ENCODE peak calls at places on chromosomes 7 and 10, in ten cellular contexts. C, G, Y, L, J, P, M, F, Z and H are unnamed samples.

GRCh38 chr10:69418052-69418752 is 1.5 kb upstream of the TACR2 start:
- DNase-seq in J (no peak), C (no peak), F (no peak), Y (no peak), Z (no peak), M (no peak), L (no peak), P (no peak), G (no peak), H (no peak)

GRCh38 chr7:55778631-55779030 is 83.9 kb downstream of the SEPTIN14 start:
- DNase-seq in F (no peak), P (no peak), M (no peak), L (no peak), Z (no peak), G (no peak), J (no peak), Y (no peak), C (no peak), H (no peak)

GRCh38 chr10:30434273-30435067 is 486 bp downstream of the MAP3K8 start:
- DNase-seq in Y (peak), G (peak), Z (peak), P (peak), M (peak), L (no peak), J (no peak), F (peak), C (peak), H (peak)

GRCh38 chr10:95201736-95202135 is 7.7 kb downstream of the ACSM6 start:
- DNase-seq in C (peak), F (no peak), Z (peak), L (no peak), Y (no peak), P (peak), M (no peak), J (no peak), G (no peak), H (no peak)

GRCh38 chr10:29130190-29130673 is 158.6 kb upstream of the LYZL1 start:
- DNase-seq in Z (peak), C (peak), L (no peak), Y (no peak), P (peak), G (no peak), F (no peak), J (no peak), M (no peak), H (no peak)

GRCh38 chr10:10477859-10478258 is 539.8 kb upstream of the CELF2 start:
- DNase-seq in G (no peak), J (no peak), L (no peak), Z (no peak), M (no peak), F (no peak), P (peak), C (no peak), Y (no peak), H (no peak)

GRCh38 chr7:133117432-133117831 is 35.5 kb upstream of the CHCHD3 start:
- DNase-seq in J (no peak), F (no peak), Z (no peak), L (no peak), C (no peak), G (no peak), M (no peak), Y (no peak), P (no peak), H (no peak)

GRCh38 chr10:25226775-25227682 is 52.2 kb downstream of the GPR158 start:
- DNase-seq in Y (no peak), G (no peak), Z (peak), L (no peak), J (no peak), P (peak), M (no peak), C (peak), F (no peak), H (no peak)

GRCh38 chr7:12815871-12816270 is 128.4 kb downstream of the ARL4A start:
- DNase-seq in M (no peak), C (no peak), P (no peak), J (no peak), Y (no peak), F (no peak), L (no peak), Z (no peak), G (no peak), H (no peak)

GRCh38 chr7:67875558-67875957 is 878.9 kb downstream of the TYW1 start:
- DNase-seq in Y (no peak), L (no peak), P (no peak), M (no peak), F (no peak), J (no peak), C (no peak), Z (no peak), G (no peak), H (no peak)

GRCh38 chr7:114504586-114504985 is 90.0 kb downstream of the FOXP2 start:
- DNase-seq in Z (no peak), F (no peak), M (no peak), Y (no peak), C (no peak), L (no peak), J (no peak), P (no peak), G (no peak), H (no peak)

GRCh38 chr10:91838199-91838598 is 40.0 kb downstream of the TNKS2 start:
- DNase-seq in P (no peak), G (no peak), Z (no peak), M (no peak), F (no peak), J (peak), L (no peak), C (no peak), Y (no peak), H (no peak)

GRCh38 chr10:4028027-4028471 is 243.0 kb upstream of the KLF6 start:
- DNase-seq in J (no peak), M (no peak), L (peak), Z (no peak), C (no peak), G (no peak), P (peak), Y (no peak), F (no peak), H (no peak)

GRCh38 chr10:86970152-86970886 is 2.0 kb downstream of the ADIRF start:
- DNase-seq in M (peak), J (no peak), L (no peak), G (no peak), C (peak), Y (no peak), Z (peak), F (no peak), P (peak), H (no peak)

GRCh38 chr7:132771301-132771730 is 195.0 kb upstream of the PLXNA4 start:
- DNase-seq in F (no peak), G (no peak), L (no peak), Y (no peak), C (no peak), J (no peak), P (no peak), M (no peak), Z (no peak), H (no peak)

GRCh38 chr10:106971411-106971831 is 193.1 kb downstream of the SORCS1 start:
- DNase-seq in C (no peak), F (no peak), P (no peak), L (no peak), M (no peak), G (no peak), Z (no peak), J (no peak), Y (no peak), H (no peak)

GRCh38 chr7:112131016-112131415 is 75.2 kb downstream of the DOCK4 start:
- DNase-seq in C (no peak), Y (no peak), G (no peak), M (no peak), P (no peak), F (no peak), Z (no peak), J (no peak), L (no peak), H (no peak)

GRCh38 chr10:36608866-36609265 is 516.5 kb upstream of the ANKRD30A start:
- DNase-seq in J (no peak), M (no peak), Y (no peak), C (no peak), L (no peak), P (peak), F (no peak), G (no peak), Z (no peak), H (no peak)

GRCh38 chr10:118738422-118738821 is 16.3 kb downstream of the CACUL1 start:
- DNase-seq in Z (no peak), Y (no peak), F (no peak), G (no peak), P (no peak), J (no peak), M (no peak), L (no peak), C (no peak), H (no peak)

GRCh38 chr10:43284341-43284910 is 17.6 kb upstream of the RASGEF1A start:
- DNase-seq in P (peak), C (no peak), F (no peak), J (no peak), Z (peak), L (no peak), G (no peak), Y (no peak), M (no peak), H (no peak)

GRCh38 chr7:151735854-151736402 is 141.0 kb downstream of the PRKAG2 start:
- DNase-seq in C (no peak), Y (no peak), F (no peak), J (no peak), M (peak), L (no peak), P (no peak), G (no peak), Z (no peak), H (no peak)

GRCh38 chr10:7891634-7892033 is 73.3 kb downstream of the TAF3 start:
- DNase-seq in G (no peak), J (no peak), M (no peak), P (peak), L (no peak), C (peak), Y (no peak), F (no peak), Z (no peak), H (no peak)

GRCh38 chr7:33444501-33444900 is 315.1 kb downstream of the BBS9 start:
- DNase-seq in L (peak), G (no peak), M (no peak), J (peak), C (no peak), Y (no peak), Z (no peak), P (peak), F (no peak), H (no peak)

GRCh38 chr7:123643495-123644428 is 11.9 kb upstream of the LMOD2 start:
- DNase-seq in Y (no peak), P (peak), M (no peak), G (no peak), J (peak), L (no peak), F (no peak), C (peak), Z (peak), H (no peak)

GRCh38 chr10:110512461-110513187 is 14.9 kb downstream of the DUSP5 start:
- DNase-seq in P (peak), C (peak), L (peak), F (no peak), Y (no peak), J (no peak), Z (peak), G (peak), M (no peak), H (no peak)